ENCODE peak calls at places on chromosomes 2 and 18, in six cellular contexts. R, P, A, N, J and C are unnamed samples.

GRCh38 chr2:158732573-158733429 is 62.3 kb upstream of the DAPL1 start:
- DNase-seq in R (no peak), N (no peak), A (no peak), J (no peak), P (no peak), C (no peak)

GRCh38 chr2:164903944-164904343 is 51.4 kb downstream of the SLC38A11 start:
- DNase-seq in J (no peak), N (no peak), A (no peak), R (no peak), P (no peak), C (no peak)

GRCh38 chr2:217218269-217219140 is 358.6 kb upstream of the TNP1 start:
- DNase-seq in R (no peak), J (peak), A (no peak), N (peak), P (no peak), C (peak)

GRCh38 chr2:140567734-140568133 is 1563.1 kb downstream of the LRP1B start:
- DNase-seq in N (no peak), P (no peak), R (no peak), A (no peak), J (peak), C (no peak)

GRCh38 chr2:55107428-55107827 is 57.2 kb upstream of the RTN4 start:
- DNase-seq in P (no peak), R (no peak), J (peak), N (no peak), A (no peak), C (peak)

GRCh38 chr2:37793004-37793403 is 121.6 kb upstream of the CDC42EP3 start:
- DNase-seq in R (no peak), A (no peak), N (no peak), P (no peak), J (no peak), C (no peak)

GRCh38 chr2:19955544-19956422 is 34.1 kb downstream of the WDR35 start:
- DNase-seq in J (peak), P (peak), N (peak), R (peak), A (no peak), C (peak)

GRCh38 chr2:3659447-3660432 is 1.7 kb downstream of the ALLC start:
- DNase-seq in N (no peak), R (no peak), A (peak), P (no peak), J (peak), C (no peak)

GRCh38 chr2:201831469-201831868 is 25.1 kb downstream of the CDK15 start:
- DNase-seq in P (no peak), R (no peak), N (no peak), J (peak), A (no peak), C (no peak)

GRCh38 chr2:206353685-206354084 is 79.2 kb downstream of the ZDBF2 start:
- DNase-seq in P (no peak), N (no peak), A (no peak), R (no peak), J (peak), C (peak)

GRCh38 chr2:8374782-8375181 is 307.1 kb upstream of the ID2 start:
- DNase-seq in A (no peak), J (no peak), R (no peak), N (no peak), P (no peak), C (no peak)

GRCh38 chr2:221529943-221530652 is 42.0 kb downstream of the EPHA4 start:
- DNase-seq in A (no peak), N (no peak), P (no peak), R (no peak), J (peak), C (no peak)

GRCh38 chr18:51151568-51152511 is 45.6 kb downstream of the MEX3C start:
- DNase-seq in N (peak), P (peak), R (peak), A (no peak), J (no peak), C (peak)

GRCh38 chr2:127034056-127034455 is 72.9 kb downstream of the BIN1 start:
- DNase-seq in A (no peak), R (no peak), N (no peak), J (no peak), P (no peak), C (no peak)

GRCh38 chr2:203583696-203584095 is 48.6 kb upstream of the RAPH1 start:
- DNase-seq in N (peak), P (no peak), R (no peak), A (no peak), J (peak), C (peak)

GRCh38 chr2:233380132-233381012 is 26.1 kb downstream of the DGKD start:
- DNase-seq in A (no peak), P (no peak), N (no peak), R (no peak), J (no peak), C (no peak)

GRCh38 chr2:18912225-18912888 is 323.0 kb upstream of the NT5C1B start:
- DNase-seq in P (no peak), N (no peak), J (no peak), A (no peak), R (no peak), C (no peak)

GRCh38 chr2:1915196-1915595 is 170.9 kb upstream of the PXDN start:
- DNase-seq in R (no peak), N (no peak), P (no peak), J (no peak), A (no peak), C (no peak)